ENCODE peak calls at places on chromosomes 13 and 19, in six cellular contexts. A is pancreas, H is fibroblast of lung, K is thoracic aorta, Q is fibroblast of pulmonary artery, V is neuronal stem cell. J is an unnamed sample.

GRCh38 chr13:25857830-25858229 is 194.0 kb downstream of the SHISA2 start:
- DNase-seq in K (no peak), A (no peak), Q (no peak), H (no peak), V (no peak), J (no peak)

GRCh38 chr19:39166571-39167391 is 30.0 kb upstream of the NCCRP1 start:
- DNase-seq in K (no peak), A (peak), H (peak), Q (no peak), V (no peak), J (no peak)

GRCh38 chr13:96090240-96091101 is 564 bp downstream of the HS6ST3 start:
- DNase-seq in H (no peak), Q (no peak), V (peak), K (no peak), A (peak), J (peak)

GRCh38 chr13:49499889-49500660 is 4.3 kb downstream of the PHF11 start:
- DNase-seq in A (no peak), H (peak), V (no peak), Q (peak), K (no peak), J (peak)

GRCh38 chr13:39144941-39145533 is 106.8 kb downstream of the NHLRC3 start:
- DNase-seq in A (peak), Q (peak), H (peak), V (peak), K (no peak), J (peak)

GRCh38 chr19:29672933-29673336 is 7.7 kb downstream of the PLEKHF1 start:
- DNase-seq in V (no peak), A (no peak), H (no peak), Q (no peak), K (no peak), J (no peak)

GRCh38 chr19:16143399-16144215 is at the start of gene HSH2D:
- DNase-seq in H (no peak), K (no peak), Q (no peak), A (peak), V (no peak), J (no peak)

GRCh38 chr19:48053856-48054255 is 10.0 kb upstream of the CABP5 start:
- DNase-seq in A (no peak), Q (no peak), V (no peak), H (no peak), K (no peak), J (no peak)

GRCh38 chr19:36417752-36418286 is 625 bp downstream of the ZFP82 start:
- DNase-seq in V (no peak), H (no peak), K (no peak), A (no peak), Q (no peak), J (no peak)

GRCh38 chr19:17101686-17102628 is 26.4 kb downstream of the MYO9B start:
- DNase-seq in V (no peak), Q (no peak), A (no peak), K (no peak), H (no peak), J (no peak)

GRCh38 chr13:20312292-20312691 is 80.2 kb upstream of the GJB6 start:
- DNase-seq in A (no peak), K (no peak), V (no peak), H (no peak), Q (no peak), J (no peak)

GRCh38 chr19:30425885-30426838 is 54.0 kb downstream of the ZNF536 start:
- DNase-seq in Q (no peak), A (no peak), V (no peak), H (no peak), K (no peak), J (no peak)

GRCh38 chr19:3655402-3656072 is 28.9 kb upstream of the CACTIN start:
- DNase-seq in H (peak), Q (peak), A (no peak), V (no peak), K (no peak), J (peak)

GRCh38 chr19:6238256-6238642 is 41.5 kb downstream of the MLLT1 start:
- DNase-seq in V (no peak), Q (peak), K (no peak), A (no peak), H (no peak), J (no peak)

GRCh38 chr19:30711296-30711695 is 339.1 kb downstream of the ZNF536 start:
- DNase-seq in H (no peak), V (no peak), Q (no peak), K (no peak), A (no peak), J (no peak)

GRCh38 chr19:52941941-52942370 is 18.7 kb upstream of the ZNF888 start:
- DNase-seq in V (no peak), K (no peak), Q (peak), A (peak), H (peak), J (peak)

GRCh38 chr19:45101796-45102195 is 8.8 kb downstream of the PPP1R37 start:
- DNase-seq in H (no peak), Q (no peak), K (no peak), V (no peak), A (no peak), J (no peak)

GRCh38 chr19:49555600-49556411 is 24.6 kb downstream of the NOSIP start:
- DNase-seq in K (no peak), H (peak), A (peak), Q (peak), V (peak), J (peak)

GRCh38 chr19:5880604-5881078 is 10.3 kb upstream of the FUT5 start:
- DNase-seq in H (peak), Q (peak), A (no peak), V (no peak), K (no peak), J (peak)

GRCh38 chr19:10517760-10518443 is 655 bp upstream of the S1PR5 start:
- DNase-seq in V (no peak), K (no peak), A (peak), Q (peak), H (no peak), J (no peak)

GRCh38 chr13:75637101-75637774 is 1.1 kb downstream of the LMO7 start:
- DNase-seq in K (no peak), A (no peak), H (peak), V (no peak), Q (no peak), J (peak)

GRCh38 chr19:49887653-49888477 is 8.8 kb downstream of the IL4I1 start:
- DNase-seq in K (no peak), V (no peak), A (no peak), Q (no peak), H (no peak), J (no peak)

GRCh38 chr19:43872547-43873336 is 45.6 kb downstream of the ZNF283 start:
- DNase-seq in A (no peak), Q (no peak), V (no peak), H (peak), K (no peak), J (peak)

GRCh38 chr13:112187527-112188297 is 120.8 kb downstream of the SOX1 start:
- DNase-seq in H (no peak), K (no peak), V (no peak), Q (no peak), A (no peak), J (no peak)
- H3K4me3 ChIP-seq in H (no peak), K (no peak), V (no peak), Q (no peak), A (no peak), J (no peak)

GRCh38 chr13:113291997-113292862 is 4.8 kb upstream of the LAMP1 start:
- DNase-seq in A (no peak), H (peak), V (no peak), K (no peak), Q (no peak), J (peak)
- H3K4me3 ChIP-seq in A (peak), H (peak), V (peak), K (peak), Q (peak), J (peak)

GRCh38 chr19:42090687-42091086 is 14.7 kb downstream of the ZNF574 start:
- DNase-seq in V (no peak), A (no peak), H (no peak), K (no peak), Q (no peak), J (no peak)

GRCh38 chr19:42088471-42089190 is 12.7 kb downstream of the ZNF574 start:
- DNase-seq in K (no peak), H (peak), V (no peak), Q (peak), A (no peak), J (peak)

GRCh38 chr19:42089772-42090171 is 13.8 kb downstream of the ZNF574 start:
- DNase-seq in V (no peak), A (no peak), H (no peak), K (no peak), Q (no peak), J (no peak)

GRCh38 chr19:42086770-42087550 is 11.0 kb downstream of the ZNF574 start:
- DNase-seq in K (no peak), A (no peak), V (no peak), H (no peak), Q (no peak), J (no peak)

DNA sequence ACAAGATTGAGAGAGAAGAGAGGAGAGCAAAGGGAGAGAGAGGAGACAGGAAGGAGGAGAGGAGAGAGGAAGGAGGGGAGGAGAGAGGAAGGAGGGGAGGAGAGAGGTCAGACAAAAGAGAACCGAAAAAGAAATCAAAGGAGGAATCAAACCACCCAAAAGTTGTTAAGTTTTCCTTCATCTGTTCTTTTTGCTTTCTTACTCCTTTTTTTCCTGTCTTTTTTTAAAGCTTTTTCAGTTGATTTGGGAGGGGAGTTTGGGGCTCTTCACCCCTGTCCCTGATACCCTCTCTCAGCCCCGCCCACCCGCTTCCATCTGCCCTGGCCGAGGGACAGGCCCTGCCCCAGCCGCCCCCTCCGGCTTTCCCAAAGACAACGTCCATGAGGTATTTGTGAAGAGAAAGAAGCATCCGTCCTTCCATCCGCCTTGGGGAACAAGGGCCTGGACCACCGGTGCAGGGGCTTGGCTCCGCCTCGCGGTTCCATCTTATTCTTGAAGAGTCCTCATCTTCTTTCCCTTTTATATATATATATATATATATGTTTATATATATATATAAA is 13.3 kb downstream of the ZNF574 start:
- DNase-seq in H (no peak), K (no peak), V (no peak), Q (no peak), A (no peak), J (no peak)
- H3K4me3 ChIP-seq in H (no peak), K (peak), V (no peak), Q (no peak), A (no peak), J (no peak)

GRCh38 chr13:50898338-50898737 is 11.3 kb upstream of the RNASEH2B start:
- DNase-seq in Q (no peak), A (no peak), H (no peak), K (no peak), V (no peak), J (no peak)

GRCh38 chr13:50905256-50905655 is 4.3 kb upstream of the RNASEH2B start:
- DNase-seq in K (no peak), A (no peak), Q (no peak), H (no peak), V (no peak), J (no peak)

GRCh38 chr13:50901701-50902100 is 7.9 kb upstream of the RNASEH2B start:
- DNase-seq in Q (no peak), K (no peak), H (no peak), A (no peak), V (no peak), J (no peak)
- H3K4me3 ChIP-seq in Q (no peak), K (no peak), H (no peak), A (no peak), V (no peak), J (no peak)

J was measured in fibroblast of mammary gland.